ENCODE peak calls at places on chromosomes 7 and 10, in seven cellular contexts. D is mesendoderm, O is H1, Q is IMR-90, N is neuronal stem cell, C is mesenchymal stem cell, F is trophoblast cell. L is an unnamed sample.

GRCh38 chr10:71638577-71639411 is 80.8 kb downstream of the C10orf105 start:
- DNase-seq in D (peak; percentile 78), O (no peak), Q (no peak), N (no peak), C (no peak), F (no peak), L (no peak)

GRCh38 chr7:47375121-47375551 is 206.8 kb downstream of the TNS3 start:
- DNase-seq in D (no peak), O (no peak), Q (peak; percentile 76), N (no peak), C (peak; percentile 51), F (no peak), L (no peak)

GRCh38 chr10:104256335-104257080 is 1.8 kb downstream of the GSTO1 start:
- DNase-seq in D (no peak), O (no peak), Q (no peak), N (no peak), C (peak; percentile 43), F (no peak), L (no peak)

GRCh38 chr10:63365976-63366765 is 99.6 kb downstream of the JMJD1C start:
- DNase-seq in D (peak; percentile 23), O (no peak), Q (no peak), N (peak; percentile 4), C (no peak), F (no peak), L (no peak)

GRCh38 chr10:117139581-117140524 is 1.8 kb upstream of the VAX1 start:
- DNase-seq in D (peak; percentile 22), O (peak; percentile 77), Q (no peak), N (no peak), C (no peak), F (no peak), L (peak; percentile 57)

GRCh38 chr7:111708072-111708471 is 145.8 kb upstream of the IMMP2L start:
- DNase-seq in D (peak; percentile 10), O (no peak), Q (peak; percentile 18), N (no peak), C (no peak), F (no peak), L (no peak)

GRCh38 chr10:103659674-103660363 is 166.3 kb downstream of the NEURL1 start:
- DNase-seq in D (peak; percentile 47), O (no peak), Q (peak; percentile 91), N (no peak), C (peak; percentile 89), F (peak; percentile 25), L (no peak)

GRCh38 chr7:150668472-150668911 is 17.0 kb upstream of the GIMAP2 start:
- DNase-seq in D (no peak), O (no peak), Q (no peak), N (no peak), C (no peak), F (no peak), L (no peak)

GRCh38 chr7:134787064-134787463 is 7.6 kb downstream of the CALD1 start:
- DNase-seq in D (no peak), O (no peak), Q (no peak), N (no peak), C (peak; percentile 47), F (no peak), L (no peak)

GRCh38 chr7:120272261-120272895 is 597 bp upstream of the KCND2 start:
- DNase-seq in D (peak; percentile 78), O (peak; percentile 54), Q (peak; percentile 53), N (peak; percentile 26), C (peak; percentile 69), F (peak; percentile 70), L (peak; percentile 56)

GRCh38 chr10:79260803-79261740 is 86.2 kb upstream of the PPIF start:
- DNase-seq in D (peak; percentile 48), O (no peak), Q (peak; percentile 80), N (no peak), C (peak; percentile 91), F (no peak), L (peak; percentile 61)

GRCh38 chr10:98405422-98405821 is 9.6 kb downstream of the PYROXD2 start:
- DNase-seq in D (no peak), O (no peak), Q (peak; percentile 54), N (no peak), C (no peak), F (no peak), L (no peak)

GRCh38 chr10:72316748-72317435 is 37.8 kb downstream of the DNAJB12 start:
- DNase-seq in D (no peak), O (no peak), Q (no peak), N (no peak), C (no peak), F (no peak), L (no peak)

GRCh38 chr7:85162743-85163142 is 24.1 kb downstream of the SEMA3D start:
- DNase-seq in D (no peak), O (no peak), Q (peak; percentile 13), N (no peak), C (no peak), F (no peak), L (no peak)

GRCh38 chr10:128063736-128064614 is 62.2 kb downstream of the MKI67 start:
- DNase-seq in D (peak; percentile 22), O (no peak), Q (no peak), N (no peak), C (no peak), F (peak; percentile 8), L (no peak)

GRCh38 chr10:122847782-122848604 is 2.3 kb upstream of the CUZD1 start:
- DNase-seq in D (no peak), O (no peak), Q (peak; percentile 34), N (no peak), C (no peak), F (no peak), L (no peak)

GRCh38 chr7:54709283-54709682 is 49.7 kb downstream of the SEC61G start:
- DNase-seq in D (no peak), O (no peak), Q (no peak), N (no peak), C (no peak), F (no peak), L (no peak)

GRCh38 chr10:88385601-88386203 is 197.4 kb downstream of the RNLS start:
- DNase-seq in D (no peak), O (no peak), Q (no peak), N (no peak), C (no peak), F (no peak), L (peak; percentile 25)

GRCh38 chr7:5423272-5423843 is at the start of gene TNRC18:
- DNase-seq in D (no peak), O (peak; percentile 77), Q (no peak), N (no peak), C (no peak), F (no peak), L (no peak)

GRCh38 chr10:209357-209756 is 74.1 kb downstream of the ZMYND11 start:
- DNase-seq in D (peak; percentile 8), O (no peak), Q (peak; percentile 37), N (no peak), C (no peak), F (peak; percentile 23), L (no peak)

GRCh38 chr10:77906863-77907861 is 19.4 kb downstream of the DLG5 start:
- DNase-seq in D (no peak), O (no peak), Q (no peak), N (no peak), C (no peak), F (peak; percentile 48), L (no peak)

GRCh38 chr7:156012412-156012811 is 200.1 kb upstream of the SHH start:
- DNase-seq in D (no peak), O (no peak), Q (no peak), N (no peak), C (no peak), F (no peak), L (no peak)

GRCh38 chr10:111084346-111085255 is 7.8 kb downstream of the ADRA2A start:
- DNase-seq in D (no peak), O (peak; percentile 22), Q (no peak), N (no peak), C (no peak), F (no peak), L (no peak)

GRCh38 chr7:138226001-138226476 is 149.8 kb downstream of the AKR1D1 start:
- DNase-seq in D (no peak), O (no peak), Q (no peak), N (no peak), C (peak; percentile 52), F (no peak), L (no peak)

DNA sequence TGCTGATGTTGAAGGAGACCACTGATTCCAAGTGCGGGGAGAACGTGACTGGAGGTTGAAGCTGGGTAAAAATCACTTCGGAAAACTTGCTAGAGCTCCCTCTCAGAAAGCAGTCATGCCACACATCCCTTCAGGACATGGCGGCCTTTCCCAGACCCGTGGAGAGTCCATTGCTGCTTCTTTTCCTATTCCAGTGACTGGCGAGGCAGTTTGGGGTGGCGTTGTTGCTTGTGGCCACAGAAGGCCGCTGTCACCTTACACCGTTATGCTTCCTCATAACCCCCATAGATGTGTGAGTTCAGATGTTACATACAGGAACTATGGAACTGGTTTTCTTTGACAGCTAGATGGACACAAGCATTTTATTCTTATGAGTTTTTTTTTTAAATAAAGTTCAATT is 235.6 kb upstream of the POM121L12 start:
- DNase-seq in D (no peak), O (no peak), Q (no peak), N (no peak), C (no peak), F (no peak), L (no peak)
- H2BK5ac ChIP-seq in D (no peak overlapping the region), O (no peak overlapping the region), Q (no peak overlapping the region), N (no peak overlapping the region), C (no peak overlapping the region), F (no peak overlapping the region), L (no peak overlapping the region)

GRCh38 chr10:26527018-26527417 is 88.9 kb downstream of the APBB1IP start:
- DNase-seq in D (no peak), O (no peak), Q (no peak), N (no peak), C (no peak), F (no peak), L (no peak)
- H2BK5ac ChIP-seq in D (no peak overlapping the region), O (no peak overlapping the region), Q (no peak overlapping the region), N (no peak overlapping the region), C (no peak overlapping the region), F (no peak overlapping the region), L (no peak overlapping the region)

GRCh38 chr10:119831656-119832055 is 41.0 kb downstream of the MCMBP start:
- DNase-seq in D (no peak), O (no peak), Q (no peak), N (no peak), C (no peak), F (no peak), L (no peak)

GRCh38 chr10:119829429-119829828 is 43.2 kb downstream of the MCMBP start:
- DNase-seq in D (peak; percentile 39), O (no peak), Q (no peak), N (no peak), C (no peak), F (no peak), L (no peak)

GRCh38 chr10:119832956-119833355 is 39.7 kb downstream of the MCMBP start:
- DNase-seq in D (no peak), O (no peak), Q (no peak), N (no peak), C (no peak), F (no peak), L (no peak)

GRCh38 chr10:119834188-119834587 is 38.5 kb downstream of the MCMBP start:
- DNase-seq in D (no peak), O (no peak), Q (no peak), N (no peak), C (no peak), F (no peak), L (no peak)
- H2BK5ac ChIP-seq in D (no peak overlapping the region), O (no peak overlapping the region), Q (no peak overlapping the region), N (no peak overlapping the region), C (no peak overlapping the region), F (no peak overlapping the region), L (no peak overlapping the region)

DNA sequence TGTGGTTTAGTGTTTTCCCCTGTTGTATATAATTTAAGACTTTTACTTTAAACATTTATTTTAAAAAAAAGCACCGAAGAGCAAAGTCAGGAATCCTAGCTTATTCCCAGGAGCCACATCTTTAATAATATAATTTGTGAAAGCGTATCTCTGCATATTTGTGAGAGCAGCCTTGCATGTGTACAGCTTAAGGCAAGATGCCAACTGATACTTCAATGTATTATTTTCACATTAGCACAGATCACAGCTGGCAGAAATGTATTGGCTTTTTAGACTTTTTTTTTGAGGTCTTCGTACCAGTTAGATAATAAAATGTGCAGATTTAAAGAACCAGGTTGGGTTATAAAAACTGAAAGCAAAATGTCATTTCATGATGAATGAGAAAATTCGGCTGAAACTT is 845.7 kb upstream of the POT1 start:
- DNase-seq in D (no peak), O (no peak), Q (no peak), N (no peak), C (no peak), F (no peak), L (no peak)
- H2BK5ac ChIP-seq in D (no peak overlapping the region), O (no peak overlapping the region), Q (no peak overlapping the region), N (no peak overlapping the region), C (no peak overlapping the region), F (no peak overlapping the region), L (no peak overlapping the region)

L was measured in H9.